ENCODE peak calls at places on chromosome 2, in five cellular contexts. I, C, X, M and A are unnamed samples. For H3K27me3, the result is how much of the 10 kb centered on the place peaks cover.

GRCh38 chr2:226754821-226755536 is 44.6 kb downstream of the IRS1 start:
- DNase-seq in I (no peak), C (no peak), X (peak), M (no peak), A (no peak)

GRCh38 chr2:77608510-77608909 is 86.3 kb upstream of the LRRTM4 start:
- DNase-seq in I (no peak), C (no peak), X (no peak), M (no peak), A (no peak)

GRCh38 chr2:239165206-239165831 is 235.5 kb downstream of the HDAC4 start:
- DNase-seq in I (no peak), C (no peak), X (no peak), M (no peak), A (no peak)

GRCh38 chr2:233061591-233062446 is 1.7 kb downstream of the INPP5D start:
- DNase-seq in I (peak), C (peak), X (no peak), M (peak), A (no peak)

GRCh38 chr2:188835821-188836220 is 138.4 kb upstream of the COL3A1 start:
- DNase-seq in I (no peak), C (no peak), X (no peak), M (no peak), A (no peak)

GRCh38 chr2:60364441-60364840 is 189.0 kb downstream of the BCL11A start:
- DNase-seq in I (no peak), C (no peak), X (no peak), M (no peak), A (no peak)

GRCh38 chr2:240839152-240840143 is 19.4 kb upstream of the KIF1A start:
- DNase-seq in I (no peak), C (no peak), X (no peak), M (peak), A (no peak)

GRCh38 chr2:150171065-150171548 is 316.4 kb downstream of the RND3 start:
- DNase-seq in I (peak), C (no peak), X (no peak), M (peak), A (no peak)

GRCh38 chr2:224769489-224769888 is 53.3 kb upstream of the CCDC195 start:
- DNase-seq in I (no peak), C (no peak), X (no peak), M (no peak), A (no peak)

GRCh38 chr2:19769513-19769912 is 132.3 kb downstream of the TTC32 start:
- DNase-seq in I (no peak), C (no peak), X (no peak), M (no peak), A (no peak)

GRCh38 chr2:24972315-24972958 is 682 bp upstream of the DNAJC27 start:
- DNase-seq in I (no peak), C (peak), X (no peak), M (no peak), A (peak)

GRCh38 chr2:59947917-59948534 is 605.4 kb downstream of the BCL11A start:
- DNase-seq in I (no peak), C (no peak), X (no peak), M (no peak), A (no peak)

GRCh38 chr2:13650586-13651180 is 933.9 kb downstream of the TRIB2 start:
- DNase-seq in I (no peak), C (no peak), X (no peak), M (no peak), A (no peak)

GRCh38 chr2:83817511-83817910 is 641.6 kb downstream of the SUCLG1 start:
- DNase-seq in I (no peak), C (no peak), X (no peak), M (no peak), A (no peak)

GRCh38 chr2:147182260-147182659 is 662.6 kb upstream of the ACVR2A start:
- DNase-seq in I (no peak), C (no peak), X (no peak), M (no peak), A (peak)

GRCh38 chr2:190942697-190943096 is 62.1 kb downstream of the GLS start:
- DNase-seq in I (no peak), C (no peak), X (no peak), M (no peak), A (no peak)

GRCh38 chr2:120684691-120685402 is 50.8 kb upstream of the GLI2 start:
- DNase-seq in I (no peak), C (no peak), X (no peak), M (no peak), A (no peak)

GRCh38 chr2:68292108-68292710 is 27.5 kb downstream of the CNRIP1 start:
- DNase-seq in I (no peak), C (peak), X (no peak), M (no peak), A (no peak)

GRCh38 chr2:8006181-8006580 is 675.7 kb upstream of the ID2 start:
- DNase-seq in I (no peak), C (no peak), X (no peak), M (no peak), A (no peak)

GRCh38 chr2:8000861-8001260 is 681.0 kb upstream of the ID2 start:
- DNase-seq in I (no peak), C (no peak), X (no peak), M (no peak), A (no peak)

GRCh38 chr2:8004250-8004681 is 677.6 kb upstream of the ID2 start:
- DNase-seq in I (no peak), C (no peak), X (peak), M (no peak), A (no peak)

GRCh38 chr2:8002765-8003393 is 679.0 kb upstream of the ID2 start:
- DNase-seq in I (no peak), C (no peak), X (no peak), M (no peak), A (no peak)

DNA sequence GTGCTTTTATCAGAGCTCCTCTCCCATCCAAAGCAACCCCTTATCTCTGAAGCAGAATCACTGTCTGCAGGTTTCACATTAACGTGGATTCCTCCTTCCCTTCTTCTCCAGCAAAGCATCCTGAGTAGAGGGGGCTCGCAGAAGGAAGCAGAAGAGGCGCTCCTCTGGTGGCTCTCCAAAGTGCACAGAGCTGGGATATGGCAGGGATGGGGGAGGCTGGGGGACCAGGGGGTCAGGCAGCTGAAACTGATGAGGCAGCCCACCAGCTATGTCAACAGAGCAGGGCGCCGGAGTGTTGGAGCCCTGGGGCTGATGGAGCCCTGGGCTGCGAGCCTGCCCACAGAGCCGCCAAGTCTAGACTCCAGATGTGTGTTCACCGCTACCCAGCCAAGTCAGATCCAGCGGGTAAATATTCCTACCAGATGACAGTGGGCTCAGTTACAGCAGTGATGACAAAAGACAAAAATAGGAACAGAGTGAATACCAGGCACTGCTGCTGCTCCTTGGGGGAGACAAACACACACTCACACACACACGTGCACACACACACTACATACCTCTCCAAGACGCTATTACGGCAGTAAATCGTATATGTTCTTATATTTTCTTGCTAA is 678.3 kb upstream of the ID2 start:
- DNase-seq in I (peak), C (no peak), X (no peak), M (peak), A (no peak)
- H3K27ac ChIP-seq in I (peak), C (no peak), X (no peak), M (peak), A (no peak)

DNA sequence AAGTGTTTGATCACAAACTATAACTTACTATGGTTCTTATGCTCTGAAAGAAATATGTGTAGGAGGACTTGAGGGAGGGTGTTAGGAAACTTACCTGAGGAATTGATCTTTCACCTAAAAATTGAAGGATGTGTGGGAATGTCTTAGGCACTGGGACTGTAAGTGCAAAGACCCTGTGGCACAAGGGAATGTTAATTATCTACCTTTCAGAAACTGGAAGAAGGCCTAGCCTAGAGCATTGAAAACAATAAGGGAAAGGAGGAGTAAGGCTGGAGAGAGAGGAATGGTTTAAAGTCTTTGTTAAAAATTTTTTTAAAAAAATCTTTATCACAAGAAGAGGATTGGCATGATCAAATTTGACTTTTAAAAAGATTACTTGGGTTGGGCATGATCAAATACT is 7.9 kb downstream of the AFTPH start:
- DNase-seq in I (no peak), C (no peak), X (no peak), M (no peak), A (no peak)
- TF ChIP-seq CTCF in I (no peak), C (no peak), X (no peak), M (no peak), A (no peak)

GRCh38 chr2:36137612-36138011 is 218.0 kb upstream of the CRIM1 start:
- DNase-seq in I (no peak), C (no peak), X (no peak), M (no peak), A (no peak)

GRCh38 chr2:36134281-36134680 is 221.3 kb upstream of the CRIM1 start:
- DNase-seq in I (no peak), C (no peak), X (no peak), M (no peak), A (no peak)
- H3K27me3 ChIP-seq in I (under half), C (under half), X (under half), M (under half), A (under half)

DNA sequence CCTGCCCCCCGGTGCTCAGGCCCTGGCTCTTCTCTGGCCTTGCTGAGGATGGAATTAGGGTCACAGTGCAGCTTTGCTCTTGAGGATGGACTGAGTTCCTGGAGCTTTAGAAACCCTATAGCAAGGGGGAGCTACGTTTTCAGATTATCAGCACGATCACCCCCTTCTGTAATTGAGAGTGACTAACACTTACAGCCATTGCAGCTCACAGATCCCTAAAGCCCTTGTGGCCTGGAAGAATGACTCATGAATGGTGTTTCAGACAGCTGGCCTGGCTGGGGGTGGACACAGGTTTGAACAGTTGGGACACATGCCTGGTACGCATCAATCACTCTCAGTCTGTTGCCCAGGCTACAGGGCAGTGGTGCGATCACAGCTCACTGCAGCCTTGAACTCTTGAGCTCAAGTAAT is 79.7 kb upstream of the IGFBP5 start:
- DNase-seq in I (peak), C (peak), X (peak), M (no peak), A (no peak)
- H3K27ac ChIP-seq in I (peak), C (no peak), X (peak), M (no peak), A (no peak)

GRCh38 chr2:209209943-209210342 is 213.9 kb upstream of the MAP2 start:
- DNase-seq in I (no peak), C (no peak), X (no peak), M (no peak), A (no peak)

GRCh38 chr2:209208211-209208610 is 215.6 kb upstream of the MAP2 start:
- DNase-seq in I (peak), C (peak), X (no peak), M (no peak), A (no peak)
- TF ChIP-seq CTCF in I (peak), C (peak), X (no peak), M (no peak), A (no peak)

GRCh38 chr2:50345691-50346090 is 686.2 kb downstream of the NRXN1 start:
- DNase-seq in I (no peak), C (no peak), X (no peak), M (no peak), A (no peak)
- H3K27me3 ChIP-seq in I (under half), C (under half), X (under half), M (under half), A (under half)

DNA sequence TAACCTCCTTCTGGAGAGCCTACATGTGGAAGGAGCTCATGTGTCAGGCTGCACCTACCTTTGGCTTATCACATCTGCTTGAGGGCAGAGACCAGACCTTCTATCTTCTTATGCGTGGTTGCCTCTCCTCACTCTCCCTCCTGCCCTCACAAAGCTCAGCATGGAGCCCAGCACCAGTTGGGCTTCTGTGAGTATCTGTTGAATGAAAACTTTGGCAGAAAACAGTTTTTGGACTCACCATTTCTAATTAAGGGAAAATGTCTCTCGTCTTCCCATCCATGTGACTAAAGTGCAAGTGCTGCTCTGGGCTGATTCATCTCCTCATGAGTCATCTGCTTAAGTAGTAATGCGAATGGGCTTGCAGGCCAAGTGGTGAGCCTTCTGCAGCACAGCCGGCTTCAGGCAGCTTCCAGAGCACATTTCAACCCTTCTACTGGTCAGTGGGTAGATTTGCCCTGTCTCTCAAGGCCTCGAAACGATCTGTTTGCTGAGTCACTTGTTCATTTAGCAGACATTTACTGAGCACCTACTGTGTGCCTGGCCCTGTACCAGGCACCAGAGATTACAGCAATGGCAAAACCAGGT is 102.6 kb downstream of the VSNL1 start:
- DNase-seq in I (no peak), C (peak), X (peak), M (no peak), A (no peak)
- H3K27ac ChIP-seq in I (no peak), C (no peak), X (peak), M (peak), A (no peak)